ENCODE peak calls at places on chromosomes 6 and 20, in six cellular contexts. L is SJSA1, P is BJ, D is heart left ventricle, X is astrocyte of the cerebellum, G is astrocyte of the spinal cord. E is an unnamed sample.

GRCh38 chr20:4821590-4821989 is 99.9 kb downstream of the PRND start:
- DNase-seq in X (no peak), D (no peak), G (no peak), P (no peak), L (no peak), E (no peak)

GRCh38 chr6:149503276-149503675 is 18.5 kb upstream of the ZC3H12D start:
- DNase-seq in G (no peak), L (no peak), D (no peak), X (no peak), P (no peak), E (no peak)

GRCh38 chr20:31861346-31862156 is 8.8 kb downstream of the DUSP15 start:
- DNase-seq in D (peak; percentile 73), G (no peak), X (no peak), L (peak; percentile 43), P (no peak), E (peak; percentile 63)

GRCh38 chr6:6696867-6697531 is 108.5 kb downstream of the LY86 start:
- DNase-seq in X (no peak), P (no peak), D (peak; percentile 72), L (peak; percentile 44), G (peak; percentile 72), E (peak; percentile 79)

GRCh38 chr6:1325471-1326309 is 13.8 kb downstream of the FOXQ1 start:
- DNase-seq in P (peak; percentile 93), X (peak; percentile 22), D (no peak), L (peak; percentile 92), G (peak; percentile 69), E (peak; percentile 49)

GRCh38 chr6:169726963-169727362 is 2.7 kb upstream of the PHF10 start:
- DNase-seq in X (no peak), L (no peak), D (no peak), P (no peak), G (no peak), E (no peak)

GRCh38 chr20:10060223-10060622 is 25.4 kb downstream of the ANKEF1 start:
- DNase-seq in D (no peak), X (no peak), L (no peak), G (peak; percentile 7), P (no peak), E (peak; percentile 58)

GRCh38 chr6:41677430-41678045 is 39.3 kb downstream of the MDFI start:
- DNase-seq in G (no peak), P (no peak), L (no peak), X (no peak), D (no peak), E (no peak)

GRCh38 chr20:48826064-48826463 is 1.7 kb downstream of the PREX1 start:
- DNase-seq in D (no peak), G (no peak), L (no peak), P (no peak), X (no peak), E (no peak)

GRCh38 chr6:168376120-168376519 is 56.5 kb upstream of the DACT2 start:
- DNase-seq in P (no peak), G (no peak), D (no peak), L (no peak), X (no peak), E (no peak)

GRCh38 chr20:22584630-22584921 is 204 bp upstream of the FOXA2 start:
- DNase-seq in X (no peak), P (no peak), G (no peak), L (no peak), D (no peak), E (no peak)

GRCh38 chr6:121549741-121550140 is 114.3 kb downstream of the GJA1 start:
- DNase-seq in L (peak; percentile 72), P (peak; percentile 65), G (peak; percentile 77), D (no peak), X (peak; percentile 20), E (peak; percentile 84)

DNA sequence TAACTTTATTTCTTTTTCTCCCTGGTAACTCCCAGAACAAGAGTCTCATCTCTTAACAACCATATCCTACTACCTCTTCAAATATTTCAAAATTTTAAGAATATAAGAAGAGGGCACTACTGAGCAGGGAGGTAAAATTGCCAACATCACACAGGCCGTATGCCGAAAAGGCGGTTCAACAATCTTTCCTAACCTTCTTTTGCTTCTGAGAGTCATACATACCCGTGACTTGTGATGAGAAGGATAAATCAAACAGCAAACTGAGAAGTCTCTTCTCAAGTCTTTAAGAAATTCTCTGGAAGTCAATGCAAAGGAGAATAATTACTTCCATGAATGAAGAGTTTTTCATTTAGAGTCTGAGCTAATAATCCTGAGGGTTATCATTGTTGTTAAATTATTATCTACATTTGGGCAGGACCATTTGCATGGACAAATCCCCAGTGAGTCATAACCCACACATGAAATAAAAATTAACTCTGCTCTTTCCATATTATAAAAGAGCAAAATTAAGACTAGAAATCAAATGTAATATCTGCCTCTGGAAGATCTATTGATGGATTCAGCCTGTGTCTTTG is 22.4 kb upstream of the ILRUN start:
- DNase-seq in D (no peak), G (no peak), L (no peak), X (no peak), P (no peak), E (no peak)
- H3K4me3 ChIP-seq in D (no peak overlapping the region), G (no peak overlapping the region), L (no peak overlapping the region), X (no peak overlapping the region), P (no peak overlapping the region), E (no peak overlapping the region)

GRCh38 chr20:11791316-11792228 is 126.1 kb upstream of the BTBD3 start:
- DNase-seq in P (no peak), L (no peak), X (no peak), G (no peak), D (no peak), E (no peak)
- H3K4me3 ChIP-seq in P (no peak overlapping the region), L (no peak overlapping the region), X (no peak overlapping the region), G (no peak overlapping the region), D (no peak overlapping the region), E (no peak overlapping the region)

GRCh38 chr6:137493218-137494038 is 766 bp downstream of the OLIG3 start:
- DNase-seq in G (no peak), P (no peak), D (no peak), X (no peak), L (no peak), E (no peak)
- H3K4me3 ChIP-seq in G (no peak overlapping the region), P (no peak overlapping the region), D (no peak overlapping the region), X (no peak overlapping the region), L (no peak overlapping the region), E (no peak overlapping the region)

GRCh38 chr6:28489366-28490190 is 26.0 kb downstream of the GPX6 start:
- DNase-seq in P (no peak), X (no peak), D (peak; percentile 38), G (peak; percentile 83), L (no peak), E (peak; percentile 89)
- H3K4me3 ChIP-seq in P (peak overlapping the region; percentile 57), X (peak overlapping the region; percentile 54), D (peak overlapping the region; percentile 14), G (peak overlapping the region; percentile 68), L (no peak overlapping the region), E (peak overlapping the region; percentile 78)

GRCh38 chr6:166293731-166294584 is 14.2 kb downstream of the PRR18 start:
- DNase-seq in P (no peak), L (peak; percentile 96), X (no peak), D (no peak), G (no peak), E (no peak)
- H3K4me3 ChIP-seq in P (no peak overlapping the region), L (no peak overlapping the region), X (no peak overlapping the region), D (no peak overlapping the region), G (no peak overlapping the region), E (no peak overlapping the region)

E was measured in choroid plexus epithelial cell.